ENCODE peak calls at places on chromosomes 13 and 19, in six cellular contexts. A is esophagus muscularis mucosa, T is Peyer's patch, X is lung, I is tibial artery, W is cardiac fibroblast. Z is an unnamed sample.

GRCh38 chr19:19738564-19738963 is 5.7 kb upstream of the ZNF14 start:
- DNase-seq in A (peak), T (no peak), X (peak), I (no peak), W (no peak), Z (no peak)

GRCh38 chr19:49497047-49497789 is 984 bp downstream of the RPS11 start:
- DNase-seq in A (no peak), T (peak), X (peak), I (no peak), W (peak), Z (peak)

GRCh38 chr13:49454388-49455015 is 10.4 kb downstream of the SETDB2 start:
- DNase-seq in A (no peak), T (no peak), X (no peak), I (no peak), W (peak), Z (peak)

GRCh38 chr19:6039541-6040225 is 61.7 kb upstream of the RANBP3 start:
- DNase-seq in A (no peak), T (no peak), X (peak), I (peak), W (no peak), Z (peak)

GRCh38 chr13:46295531-46296464 is 84.1 kb downstream of the LRRC63 start:
- DNase-seq in A (no peak), T (no peak), X (peak), I (no peak), W (peak), Z (peak)

GRCh38 chr13:108227651-108228272 is 9.6 kb downstream of the ABHD13 start:
- DNase-seq in A (no peak), T (no peak), X (no peak), I (no peak), W (peak), Z (peak)

GRCh38 chr19:48111280-48111679 is 663 bp upstream of the PLA2G4C start:
- DNase-seq in A (no peak), T (peak), X (no peak), I (no peak), W (no peak), Z (no peak)

GRCh38 chr19:4524808-4525562 is 6.7 kb upstream of the PLIN4 start:
- DNase-seq in A (no peak), T (peak), X (peak), I (no peak), W (peak), Z (peak)

GRCh38 chr13:111661052-111661451 is 340.6 kb downstream of the TEX29 start:
- DNase-seq in A (no peak), T (no peak), X (no peak), I (no peak), W (no peak), Z (no peak)

DNA sequence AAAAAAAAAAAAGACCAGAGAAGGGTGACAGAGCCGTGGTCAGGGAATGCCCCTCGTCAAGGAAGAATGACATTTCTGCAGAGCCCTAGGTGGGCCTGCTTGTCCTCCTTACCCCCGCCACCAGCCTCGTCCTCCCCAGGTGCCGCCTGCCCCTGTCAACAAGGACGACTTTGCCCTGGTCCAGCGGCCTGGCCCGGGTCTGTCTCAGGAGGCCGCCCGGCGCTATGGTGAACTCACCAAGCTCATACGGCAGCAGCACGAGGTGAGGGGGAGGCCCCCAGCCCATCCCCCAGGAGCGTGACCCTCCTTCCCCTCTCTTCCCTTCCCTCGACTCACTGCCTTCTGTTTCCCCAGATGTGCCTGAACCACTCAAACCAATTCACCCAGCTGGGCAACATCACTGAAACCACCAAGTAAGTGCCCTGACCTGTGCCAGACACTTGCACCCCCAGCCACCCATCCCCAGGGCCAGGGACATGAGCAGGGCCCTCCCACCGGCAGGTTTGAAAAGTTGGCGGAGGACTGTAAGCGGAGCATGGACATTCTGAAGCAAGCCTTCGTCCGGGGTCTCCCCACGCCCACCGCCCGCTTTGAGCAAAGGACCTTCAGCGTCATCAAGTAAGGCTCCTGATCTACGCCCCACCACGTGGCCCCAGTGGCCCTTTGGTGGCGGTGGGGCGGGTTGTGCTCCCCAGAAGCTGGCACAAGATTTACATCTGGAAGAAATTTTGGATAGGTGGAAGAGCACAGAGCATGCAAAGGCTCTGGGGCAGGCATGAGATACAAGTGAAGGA is 14.8 kb downstream of the PODNL1 start:
- DNase-seq in A (no peak), T (no peak), X (no peak), I (no peak), W (no peak), Z (no peak)
- H3K4me3 ChIP-seq in A (no peak), T (no peak), X (no peak), I (no peak), W (no peak), Z (no peak)

GRCh38 chr13:52845766-52846566 is 2.5 kb downstream of the PCDH8 start:
- DNase-seq in A (no peak), T (peak), X (no peak), I (no peak), W (no peak), Z (no peak)
- TF ChIP-seq CTCF in A (no peak), T (no peak), X (no peak), I (no peak), W (no peak), Z (no peak)

DNA sequence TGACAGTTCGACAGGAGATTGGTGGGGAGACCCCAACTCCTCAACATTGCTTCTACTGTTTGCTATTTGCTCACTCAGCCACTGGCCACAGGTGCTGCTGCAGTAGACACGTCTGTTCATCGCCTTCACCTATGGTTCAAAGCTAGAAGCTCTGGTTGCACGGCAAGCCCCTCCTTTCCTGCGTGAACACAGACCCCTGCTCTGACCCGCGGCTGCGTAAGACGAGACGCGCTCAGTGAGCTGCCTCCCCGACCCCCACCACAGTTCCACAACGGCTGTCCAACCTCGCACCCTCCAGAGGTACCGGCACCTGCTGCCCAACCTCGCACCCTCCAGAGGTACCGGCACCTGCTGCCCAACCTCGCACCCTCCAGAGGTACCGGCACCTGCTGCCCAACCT is 6.8 kb downstream of the RASA3 start:
- DNase-seq in A (no peak), T (no peak), X (no peak), I (no peak), W (no peak), Z (no peak)
- H3K4me3 ChIP-seq in A (no peak), T (no peak), X (no peak), I (no peak), W (no peak), Z (no peak)

GRCh38 chr19:41795031-41795461 is 1.3 kb upstream of the CEACAM3 start:
- DNase-seq in A (no peak), T (no peak), X (peak), I (no peak), W (peak), Z (peak)
- TF ChIP-seq CTCF in A (peak), T (peak), X (peak), I (peak), W (peak), Z (peak)

DNA sequence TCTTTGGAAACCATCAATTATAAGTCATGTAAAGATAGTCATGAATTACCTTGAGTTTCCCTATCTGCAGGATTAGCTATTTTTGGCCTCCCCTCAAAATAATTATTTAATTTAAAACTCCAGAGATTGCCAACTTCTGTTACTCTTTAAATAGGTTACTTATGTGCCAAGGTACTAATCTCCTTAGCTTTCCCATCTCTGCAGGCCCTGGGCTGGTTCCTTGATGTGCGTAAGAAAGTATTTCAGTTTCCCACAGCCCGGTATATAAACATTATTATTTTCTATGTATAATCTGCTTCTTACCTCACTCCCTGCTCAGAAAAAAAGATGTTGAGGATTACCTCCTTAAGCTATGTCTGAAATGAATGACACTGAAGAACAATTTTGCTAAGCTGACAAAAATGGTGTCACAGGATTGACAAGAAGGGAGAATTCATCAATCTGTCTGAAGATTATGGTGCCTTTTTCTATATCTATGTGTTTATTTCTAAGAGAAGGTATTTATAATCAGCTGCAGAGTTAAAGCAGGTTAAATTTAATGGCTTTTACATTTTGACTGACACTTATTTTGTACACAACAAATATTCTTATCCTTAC is 1697.2 kb upstream of the PCDH20 start:
- DNase-seq in A (no peak), T (no peak), X (no peak), I (no peak), W (no peak), Z (no peak)
- H3K4me3 ChIP-seq in A (no peak), T (no peak), X (no peak), I (no peak), W (no peak), Z (no peak)

Z was measured in fibroblast of mammary gland.